ENCODE peak calls at places on chromosomes 13 and 19, in six cellular contexts. X is body of pancreas, V is uterus, Z is Peyer's patch, C is transverse colon, K is A549. I is an unnamed sample.

GRCh38 chr13:99614465-99614885 is 113.2 kb downstream of the TM9SF2 start:
- DNase-seq in X (peak), V (no peak), Z (peak), C (peak), K (peak), I (peak)

GRCh38 chr19:29528350-29528945 is 2.7 kb downstream of the VSTM2B start:
- DNase-seq in X (peak), V (no peak), Z (no peak), C (peak), K (peak), I (peak)

GRCh38 chr13:32031815-32032345 is 306 bp downstream of the FRY start:
- DNase-seq in X (no peak), V (no peak), Z (no peak), C (no peak), K (no peak), I (no peak)

GRCh38 chr19:43465468-43466120 is at the start of gene LYPD3:
- DNase-seq in X (peak), V (peak), Z (peak), C (peak), K (no peak), I (no peak)

GRCh38 chr13:46530084-46530935 is 22.7 kb upstream of the LRCH1 start:
- DNase-seq in X (no peak), V (no peak), Z (no peak), C (no peak), K (no peak), I (no peak)

GRCh38 chr19:3210347-3211017 is 14.0 kb upstream of the CELF5 start:
- DNase-seq in X (peak), V (no peak), Z (peak), C (peak), K (peak), I (no peak)

GRCh38 chr13:39455534-39456175 is 147.3 kb downstream of the LHFPL6 start:
- DNase-seq in X (no peak), V (no peak), Z (no peak), C (no peak), K (no peak), I (no peak)

GRCh38 chr19:44626067-44626624 is 12.8 kb downstream of the IGSF23 start:
- DNase-seq in X (peak), V (no peak), Z (no peak), C (no peak), K (peak), I (peak)

GRCh38 chr19:5225486-5226345 is 114.9 kb downstream of the PTPRS start:
- DNase-seq in X (peak), V (no peak), Z (no peak), C (no peak), K (no peak), I (no peak)

GRCh38 chr13:95360464-95361097 is 59.3 kb upstream of the ABCC4 start:
- DNase-seq in X (no peak), V (no peak), Z (no peak), C (no peak), K (no peak), I (no peak)

GRCh38 chr13:60327551-60327950 is 69.5 kb upstream of the TDRD3 start:
- DNase-seq in X (peak), V (no peak), Z (no peak), C (no peak), K (no peak), I (no peak)

GRCh38 chr13:72521965-72522661 is 205.3 kb downstream of the MZT1 start:
- DNase-seq in X (peak), V (no peak), Z (no peak), C (no peak), K (no peak), I (no peak)

GRCh38 chr13:112783946-112784500 is 94.2 kb downstream of the ATP11A start:
- DNase-seq in X (no peak), V (no peak), Z (peak), C (no peak), K (no peak), I (no peak)

GRCh38 chr19:48837081-48837524 is 812 bp upstream of the HSD17B14 start:
- DNase-seq in X (peak), V (peak), Z (peak), C (peak), K (peak), I (peak)

GRCh38 chr19:41882568-41883462 is at the start of gene ARHGEF1:
- DNase-seq in X (peak), V (peak), Z (peak), C (peak), K (peak), I (peak)

GRCh38 chr13:97849305-97849704 is 104.2 kb upstream of the IPO5 start:
- DNase-seq in X (no peak), V (no peak), Z (no peak), C (no peak), K (peak), I (peak)

GRCh38 chr13:68523838-68524424 is 1293.8 kb upstream of the PCDH9 start:
- DNase-seq in X (no peak), V (no peak), Z (no peak), C (no peak), K (no peak), I (no peak)

GRCh38 chr13:102825400-102825799 is 20.4 kb upstream of the ERCC5 start:
- DNase-seq in X (no peak), V (no peak), Z (no peak), C (no peak), K (no peak), I (no peak)

GRCh38 chr13:30108216-30108912 is 199.0 kb downstream of the KATNAL1 start:
- DNase-seq in X (no peak), V (no peak), Z (no peak), C (no peak), K (no peak), I (no peak)

GRCh38 chr13:98576963-98577822 is at the start of gene STK24:
- DNase-seq in X (peak), V (peak), Z (peak), C (peak), K (no peak), I (peak)

GRCh38 chr19:53906211-53907192 is 2.6 kb upstream of the CACNG7 start:
- DNase-seq in X (peak), V (no peak), Z (peak), C (peak), K (peak), I (peak)

GRCh38 chr13:79043208-79043607 is 362.8 kb downstream of the RBM26 start:
- DNase-seq in X (no peak), V (no peak), Z (no peak), C (no peak), K (no peak), I (no peak)

GRCh38 chr13:49759503-49759902 is 33.0 kb downstream of the KPNA3 start:
- DNase-seq in X (no peak), V (no peak), Z (no peak), C (no peak), K (no peak), I (no peak)

GRCh38 chr19:40974633-40975037 is 16.4 kb upstream of the CYP2B6 start:
- DNase-seq in X (peak), V (peak), Z (peak), C (peak), K (peak), I (peak)

GRCh38 chr13:28531195-28531955 is 36.4 kb upstream of the FLT1 start:
- DNase-seq in X (peak), V (peak), Z (no peak), C (peak), K (no peak), I (no peak)

GRCh38 chr13:27425918-27426630 is 1.7 kb downstream of the GTF3A start:
- DNase-seq in X (peak), V (peak), Z (peak), C (peak), K (peak), I (peak)

GRCh38 chr13:37446503-37446902 is 152.1 kb downstream of the POSTN start:
- DNase-seq in X (no peak), V (peak), Z (no peak), C (no peak), K (no peak), I (peak)

GRCh38 chr13:21069561-21070004 is 8.2 kb upstream of the LATS2 start:
- DNase-seq in X (no peak), V (peak), Z (no peak), C (no peak), K (peak), I (peak)

GRCh38 chr19:7748756-7749155 is 1.4 kb upstream of the CD209 start:
- DNase-seq in X (peak), V (no peak), Z (no peak), C (no peak), K (no peak), I (no peak)

GRCh38 chr13:66410314-66410713 is 819.8 kb downstream of the PCDH9 start:
- DNase-seq in X (no peak), V (no peak), Z (no peak), C (no peak), K (no peak), I (no peak)

DNA sequence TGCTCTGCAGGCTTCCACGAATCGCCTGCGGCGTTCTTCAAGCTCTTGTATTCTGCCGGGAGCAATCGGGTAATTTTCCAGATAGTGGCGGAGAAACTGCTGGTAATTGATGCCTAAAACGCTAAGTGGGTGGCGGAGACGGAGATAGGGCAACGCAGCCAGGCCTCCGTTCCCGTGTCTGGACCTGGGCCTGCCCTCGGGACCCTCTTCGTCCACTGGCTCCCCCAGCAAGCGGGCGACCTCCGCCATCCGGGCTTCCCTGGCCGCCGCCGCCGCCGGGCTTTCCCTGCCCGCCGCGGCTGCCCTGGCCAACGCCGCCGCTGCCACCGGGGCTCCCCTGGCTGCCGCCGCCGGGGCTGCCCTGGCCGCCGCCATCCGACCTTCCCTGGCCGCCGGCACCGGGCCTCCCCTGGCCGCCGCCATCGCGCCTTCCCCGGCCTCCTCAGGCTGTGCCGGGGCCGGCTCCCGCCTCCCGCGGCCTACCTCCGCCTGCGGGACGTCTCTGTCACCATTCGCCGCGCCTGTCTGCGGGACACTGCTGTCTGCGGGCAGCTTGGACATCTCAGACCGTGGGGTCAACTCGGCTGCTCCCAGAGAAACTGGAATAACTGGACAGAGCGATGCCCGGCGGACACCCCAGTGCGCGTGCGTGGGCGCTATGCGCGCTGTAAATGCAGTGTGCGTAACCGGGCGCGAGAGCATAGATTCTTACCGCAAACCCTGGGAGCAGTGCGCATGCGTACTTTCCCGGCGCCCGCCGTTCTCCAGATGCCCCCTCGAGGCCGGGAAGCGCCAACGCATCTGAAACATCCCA is at the start of gene EID2:
- DNase-seq in X (peak), V (peak), Z (peak), C (peak), K (peak), I (peak)
- TF ChIP-seq POLR2A in X (peak), V (peak), Z (peak), C (peak), K (peak), I (peak)

DNA sequence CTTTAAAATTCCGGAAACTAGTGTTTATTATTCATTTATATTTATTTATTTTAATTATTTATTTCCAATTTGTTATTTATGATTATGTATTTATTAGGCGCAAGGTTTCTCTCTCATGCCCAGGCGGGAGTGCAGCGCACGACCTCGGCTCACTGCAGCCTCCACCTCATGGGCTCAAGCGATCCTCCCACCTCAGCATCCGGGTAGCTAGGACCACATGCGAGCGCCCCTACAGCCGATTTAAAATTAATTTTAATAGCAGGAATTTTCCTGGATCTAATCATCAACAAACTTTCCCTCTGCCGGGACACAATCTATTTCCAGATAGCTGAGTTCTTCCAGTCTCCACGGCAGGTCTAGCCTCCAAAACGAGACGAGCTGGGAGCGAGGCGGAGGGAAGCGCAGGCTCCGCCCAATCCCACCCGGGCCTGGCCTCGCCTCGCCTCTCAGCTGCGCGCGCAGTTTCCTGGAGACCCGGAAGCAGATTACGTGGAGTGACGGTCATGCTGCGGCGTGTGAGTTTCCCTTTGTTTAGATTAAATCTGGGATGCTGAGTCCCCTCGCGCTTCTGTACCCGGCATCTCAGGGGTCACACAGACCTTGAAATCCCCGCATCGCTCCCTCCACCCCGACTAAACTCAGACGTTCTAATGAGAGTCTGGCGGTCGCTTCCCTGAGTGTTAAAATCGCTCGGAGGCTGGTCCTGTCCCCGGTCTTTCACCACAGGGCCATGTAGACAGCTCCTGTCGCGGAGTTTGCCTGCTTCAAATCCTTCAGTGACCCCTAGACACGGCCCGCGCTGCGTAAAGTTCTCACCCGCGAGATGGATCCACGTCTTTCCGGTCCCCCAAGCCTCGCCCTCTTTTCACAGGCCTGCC is at the start of gene ZNF880:
- DNase-seq in X (peak), V (peak), Z (peak), C (peak), K (peak), I (peak)
- TF ChIP-seq POLR2A in X (peak), V (peak), Z (no peak), C (peak), K (no peak), I (no peak)

DNA sequence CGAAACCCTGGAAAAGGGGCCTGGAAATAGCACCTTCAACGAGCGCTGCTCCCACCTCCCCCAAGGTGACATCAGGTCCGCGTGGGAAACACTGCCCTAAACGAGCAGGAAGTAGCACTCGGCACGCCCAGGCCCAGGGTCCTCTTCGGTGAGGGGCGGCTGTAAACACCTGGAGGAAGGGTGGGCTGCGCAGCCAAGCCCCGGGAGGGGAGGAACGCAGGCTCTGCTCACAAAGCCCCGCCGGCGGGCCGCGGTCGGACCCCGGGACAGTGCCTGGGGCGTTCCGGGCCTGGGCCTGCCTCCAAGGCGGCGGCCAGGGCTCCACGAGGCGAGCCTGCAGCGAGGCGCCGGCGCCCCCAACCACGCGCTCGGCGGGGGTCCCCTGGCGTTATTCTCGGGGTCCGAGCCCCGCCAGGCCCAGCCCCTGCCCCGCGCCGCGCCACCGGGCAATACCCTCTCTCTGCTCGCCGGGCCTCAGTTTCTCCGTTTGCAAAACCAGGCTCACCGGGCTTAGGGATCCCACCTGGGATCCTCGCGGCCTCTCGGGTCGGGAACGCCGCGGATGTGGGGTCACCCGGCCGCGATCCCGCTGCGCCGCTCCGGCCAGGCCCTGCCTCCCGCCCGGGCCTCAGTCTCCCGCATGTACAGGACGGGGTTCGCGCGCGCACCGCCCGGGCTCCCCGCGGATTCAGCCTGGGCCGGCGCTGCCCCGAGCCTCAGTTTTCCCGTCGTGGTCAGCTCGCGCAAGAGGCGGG is 630 bp downstream of the RNF126 start:
- DNase-seq in X (peak), V (no peak), Z (peak), C (peak), K (no peak), I (no peak)
- TF ChIP-seq POLR2A in X (peak), V (no peak), Z (no peak), C (peak), K (no peak), I (no peak)

GRCh38 chr19:17419491-17420266 is at the start of gene MVB12A:
- DNase-seq in X (peak), V (peak), Z (peak), C (peak), K (peak), I (peak)
- TF ChIP-seq POLR2A in X (peak), V (peak), Z (peak), C (no peak), K (peak), I (peak)

GRCh38 chr19:47228168-47228936 is 2.6 kb downstream of the BBC3 start:
- DNase-seq in X (peak), V (peak), Z (peak), C (peak), K (peak), I (no peak)
- TF ChIP-seq POLR2A in X (no peak), V (no peak), Z (no peak), C (no peak), K (no peak), I (no peak)

DNA sequence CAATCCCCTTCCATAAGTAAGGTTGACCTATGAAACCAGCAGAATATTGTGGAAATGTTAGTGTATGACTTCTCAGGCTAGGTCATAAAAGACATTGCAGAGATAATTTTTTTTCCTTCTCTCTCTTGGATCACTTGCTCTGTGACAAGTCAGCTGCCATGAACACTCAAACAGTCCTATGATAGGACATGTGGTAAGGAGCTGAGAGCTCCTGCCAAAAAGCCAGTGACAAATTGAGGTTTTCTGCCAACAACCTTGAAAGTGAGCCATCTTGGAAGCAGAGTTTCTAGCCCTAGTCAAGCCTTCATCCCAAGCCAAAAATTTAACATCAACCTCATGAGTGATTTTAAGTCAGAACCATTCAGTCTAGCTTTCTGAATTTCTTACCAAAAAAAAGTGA is 270.9 kb upstream of the NBEA start:
- DNase-seq in X (no peak), V (no peak), Z (no peak), C (no peak), K (no peak), I (no peak)
- TF ChIP-seq POLR2A in X (no peak), V (no peak), Z (no peak), C (no peak), K (no peak), I (no peak)

DNA sequence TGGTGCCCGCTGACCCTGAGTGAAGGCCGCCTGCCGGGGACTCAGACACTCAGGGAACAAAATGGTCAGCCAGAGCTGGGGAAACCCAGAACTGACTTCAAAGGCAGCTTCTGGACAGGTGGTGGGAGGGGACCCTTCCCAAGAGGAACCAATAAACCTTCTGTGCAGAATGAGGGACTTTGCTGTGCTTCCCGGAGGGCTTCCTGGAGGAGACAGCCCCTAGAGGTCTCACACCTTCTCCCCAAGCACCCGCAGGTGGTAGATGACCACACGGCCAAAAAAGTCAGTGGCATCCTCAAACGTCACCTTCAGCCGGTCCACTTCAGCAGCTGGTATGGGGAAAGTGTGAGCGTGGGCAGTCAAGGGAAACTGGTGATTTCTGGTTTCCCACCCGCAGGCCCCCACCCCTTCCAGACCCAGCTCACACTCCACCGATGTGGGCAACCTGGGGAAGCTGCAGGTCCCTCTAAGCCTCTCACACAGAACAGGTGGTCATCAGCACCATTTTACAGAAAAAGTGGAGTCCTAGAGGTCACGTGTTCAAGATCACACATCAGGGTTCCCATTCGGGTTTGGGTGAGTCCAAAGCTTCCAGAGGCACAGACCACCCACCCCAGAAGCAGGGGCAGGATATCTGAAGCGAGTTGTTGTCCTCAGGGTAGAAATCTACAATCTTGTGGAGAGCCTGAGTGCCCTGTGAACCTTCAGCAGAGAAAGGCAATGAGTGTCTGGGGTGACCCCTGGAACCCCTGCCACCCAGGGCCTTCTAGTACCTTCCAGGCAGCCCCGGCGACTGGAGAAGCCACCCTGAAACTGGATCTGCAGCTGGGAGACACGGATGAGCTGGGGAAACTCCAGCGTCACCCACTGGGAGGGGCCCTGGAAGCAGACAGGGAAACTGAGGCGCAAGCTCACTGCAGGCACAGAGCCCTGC is 1.2 kb downstream of the NR2C2AP start:
- DNase-seq in X (no peak), V (no peak), Z (no peak), C (no peak), K (no peak), I (no peak)
- TF ChIP-seq POLR2A in X (no peak), V (no peak), Z (no peak), C (no peak), K (no peak), I (no peak)

I was measured in H54.